ENCODE peak calls at places on chromosomes 7 and 10, in five cellular contexts. One of them, this sample, is unnamed.

GRCh38 chr10:35640951-35641429 is 1.1 kb downstream of the FZD8 start:
- DNase-seq in endodermal cell: peak
- DNase-seq in HL-60: peak
- DNase-seq in K562: no peak
- DNase-seq in fibroblast of lung: peak
- DNase-seq in this sample: peak

GRCh38 chr10:48449501-48450232 is 143.2 kb downstream of the MAPK8 start:
- DNase-seq in endodermal cell: no peak
- DNase-seq in fibroblast of lung: no peak
- DNase-seq in K562: no peak
- DNase-seq in HL-60: no peak
- DNase-seq in this sample: no peak

GRCh38 chr10:131979821-131980270 is 1.9 kb downstream of the BNIP3 start:
- DNase-seq in K562: peak
- DNase-seq in fibroblast of lung: peak
- DNase-seq in HL-60: no peak
- DNase-seq in endodermal cell: peak
- DNase-seq in this sample: no peak

GRCh38 chr10:35657621-35658020 is 15.5 kb upstream of the FZD8 start:
- DNase-seq in HL-60: no peak
- DNase-seq in K562: no peak
- DNase-seq in fibroblast of lung: no peak
- DNase-seq in endodermal cell: no peak
- DNase-seq in this sample: no peak

GRCh38 chr7:2688409-2689342 is 674 bp downstream of the AMZ1 start:
- DNase-seq in fibroblast of lung: no peak
- DNase-seq in K562: no peak
- DNase-seq in endodermal cell: peak
- DNase-seq in HL-60: no peak
- DNase-seq in this sample: no peak

GRCh38 chr7:77760809-77761453 is 37.3 kb downstream of the TMEM60 start:
- DNase-seq in endodermal cell: no peak
- DNase-seq in HL-60: no peak
- DNase-seq in fibroblast of lung: no peak
- DNase-seq in K562: no peak
- DNase-seq in this sample: no peak

GRCh38 chr7:128168667-128169210 is 72.3 kb upstream of the LEP start:
- DNase-seq in fibroblast of lung: peak
- DNase-seq in endodermal cell: peak
- DNase-seq in HL-60: no peak
- DNase-seq in K562: peak
- DNase-seq in this sample: no peak

GRCh38 chr10:128579280-128579679 is 453.1 kb upstream of the MKI67 start:
- DNase-seq in HL-60: no peak
- DNase-seq in endodermal cell: no peak
- DNase-seq in fibroblast of lung: no peak
- DNase-seq in K562: no peak
- DNase-seq in this sample: no peak

GRCh38 chr10:132236161-132236560 is 49.4 kb downstream of the DPYSL4 start:
- DNase-seq in endodermal cell: no peak
- DNase-seq in fibroblast of lung: no peak
- DNase-seq in HL-60: no peak
- DNase-seq in K562: no peak
- DNase-seq in this sample: no peak

GRCh38 chr7:44887293-44887692 is 2.0 kb upstream of the PURB start:
- DNase-seq in K562: no peak
- DNase-seq in HL-60: no peak
- DNase-seq in endodermal cell: no peak
- DNase-seq in fibroblast of lung: no peak
- DNase-seq in this sample: no peak

GRCh38 chr10:63516207-63516606 is 5.0 kb upstream of the REEP3 start:
- DNase-seq in HL-60: no peak
- DNase-seq in K562: no peak
- DNase-seq in endodermal cell: no peak
- DNase-seq in fibroblast of lung: no peak
- DNase-seq in this sample: no peak

GRCh38 chr10:89384474-89385324 is 6.8 kb downstream of the IFIT1B start:
- DNase-seq in K562: no peak
- DNase-seq in endodermal cell: no peak
- DNase-seq in fibroblast of lung: no peak
- DNase-seq in HL-60: no peak
- DNase-seq in this sample: no peak

GRCh38 chr7:74082770-74083116 is 861 bp upstream of the LIMK1 start:
- DNase-seq in fibroblast of lung: no peak
- DNase-seq in endodermal cell: no peak
- DNase-seq in HL-60: no peak
- DNase-seq in K562: no peak
- DNase-seq in this sample: no peak

GRCh38 chr7:74087791-74088453 is 4.3 kb downstream of the LIMK1 start:
- DNase-seq in K562: no peak
- DNase-seq in HL-60: no peak
- DNase-seq in fibroblast of lung: no peak
- DNase-seq in endodermal cell: no peak
- DNase-seq in this sample: no peak

GRCh38 chr7:74083928-74084721 is 521 bp downstream of the LIMK1 start:
- DNase-seq in fibroblast of lung: peak
- DNase-seq in endodermal cell: peak
- DNase-seq in HL-60: peak
- DNase-seq in K562: peak
- DNase-seq in this sample: no peak

GRCh38 chr7:74083117-74083876 is at the start of gene LIMK1:
- DNase-seq in fibroblast of lung: peak
- DNase-seq in K562: peak
- DNase-seq in endodermal cell: peak
- DNase-seq in HL-60: peak
- DNase-seq in this sample: peak

DNA sequence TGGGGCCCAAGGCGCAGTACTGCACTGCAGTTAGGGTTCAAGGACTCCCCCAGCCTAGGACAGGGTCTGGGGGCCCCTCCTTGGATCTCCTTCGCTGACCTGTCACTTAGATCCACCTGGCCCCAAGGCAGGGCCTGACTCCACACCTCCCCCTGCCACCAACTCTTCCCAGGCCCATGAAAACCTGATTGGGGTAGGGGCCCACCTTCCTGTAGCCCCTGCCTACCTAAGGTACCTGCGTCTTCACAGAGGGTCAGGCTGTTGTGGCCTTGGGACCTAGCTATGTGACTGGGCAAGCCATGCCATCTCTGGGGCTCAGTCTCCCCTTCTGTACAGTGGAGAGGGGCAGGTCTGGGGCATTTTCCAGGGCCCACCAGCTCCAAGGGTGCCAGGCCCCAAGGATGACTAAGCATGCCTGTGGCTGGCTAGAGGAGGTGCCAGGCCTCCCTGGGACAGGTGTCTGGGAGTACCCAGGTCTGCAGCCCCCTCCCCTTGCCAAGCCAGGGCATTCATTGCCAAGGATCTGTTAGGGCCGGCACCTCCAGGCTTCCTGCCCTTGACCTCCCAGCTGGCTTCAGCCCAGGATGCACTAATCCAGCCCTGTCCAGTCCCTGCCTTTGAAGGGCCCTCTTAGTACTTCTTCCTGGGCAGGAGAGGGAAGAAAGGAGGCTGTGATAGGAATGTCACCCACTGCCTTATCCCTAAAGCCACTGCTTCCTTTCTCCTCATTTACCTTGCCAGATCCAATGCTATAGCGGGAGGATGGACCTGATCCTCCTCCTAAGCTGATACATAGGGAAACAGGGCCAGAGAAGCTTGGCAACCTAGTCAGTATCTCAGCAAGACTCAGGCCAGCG is 1.3 kb downstream of the LIMK1 start:
- DNase-seq in fibroblast of lung: no peak
- DNase-seq in endodermal cell: no peak
- DNase-seq in HL-60: no peak
- DNase-seq in K562: peak
- DNase-seq in this sample: no peak
- H3K4me3 ChIP-seq in fibroblast of lung: peak
- H3K4me3 ChIP-seq in endodermal cell: peak
- H3K4me3 ChIP-seq in HL-60: peak
- H3K4me3 ChIP-seq in K562: peak
- H3K4me3 ChIP-seq in this sample: peak

GRCh38 chr10:13001887-13002212 is 337 bp upstream of the CCDC3 start:
- DNase-seq in endodermal cell: no peak
- DNase-seq in fibroblast of lung: no peak
- DNase-seq in HL-60: no peak
- DNase-seq in K562: no peak
- DNase-seq in this sample: no peak
- H3K4me3 ChIP-seq in endodermal cell: peak
- H3K4me3 ChIP-seq in fibroblast of lung: no peak
- H3K4me3 ChIP-seq in HL-60: no peak
- H3K4me3 ChIP-seq in K562: no peak
- H3K4me3 ChIP-seq in this sample: no peak

DNA sequence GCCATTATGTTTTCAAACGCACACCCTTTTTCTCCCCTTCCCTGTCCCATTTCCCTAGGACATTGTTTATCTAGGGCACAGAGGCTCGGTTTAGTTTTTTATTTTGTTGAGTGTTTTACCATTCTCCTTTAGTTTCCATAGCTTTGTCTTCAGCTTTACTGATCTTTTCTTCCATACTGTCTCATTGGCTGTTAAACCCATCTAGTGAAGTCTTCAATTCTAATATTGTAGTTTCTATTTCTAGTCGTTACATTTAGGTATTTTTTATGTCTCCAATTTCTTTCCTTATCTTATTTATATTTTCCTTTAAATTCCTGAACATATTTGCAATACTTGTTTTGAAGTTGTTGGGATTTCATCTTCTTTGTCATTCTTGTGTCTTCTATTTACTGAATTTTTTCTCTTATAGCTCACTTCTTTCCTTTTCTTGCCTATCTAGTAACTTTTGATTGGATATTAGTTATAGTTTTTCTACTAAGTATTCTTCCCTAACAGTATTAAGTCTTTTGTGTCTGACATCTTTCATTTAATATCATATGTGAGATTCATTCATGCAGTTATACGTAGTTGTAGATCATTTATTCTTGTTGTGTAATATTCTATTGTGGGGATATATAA is 41.0 kb upstream of the SH2D4B start:
- DNase-seq in fibroblast of lung: no peak
- DNase-seq in K562: no peak
- DNase-seq in HL-60: no peak
- DNase-seq in endodermal cell: no peak
- DNase-seq in this sample: no peak
- H3K4me3 ChIP-seq in fibroblast of lung: no peak
- H3K4me3 ChIP-seq in K562: no peak
- H3K4me3 ChIP-seq in HL-60: no peak
- H3K4me3 ChIP-seq in endodermal cell: no peak
- H3K4me3 ChIP-seq in this sample: no peak

DNA sequence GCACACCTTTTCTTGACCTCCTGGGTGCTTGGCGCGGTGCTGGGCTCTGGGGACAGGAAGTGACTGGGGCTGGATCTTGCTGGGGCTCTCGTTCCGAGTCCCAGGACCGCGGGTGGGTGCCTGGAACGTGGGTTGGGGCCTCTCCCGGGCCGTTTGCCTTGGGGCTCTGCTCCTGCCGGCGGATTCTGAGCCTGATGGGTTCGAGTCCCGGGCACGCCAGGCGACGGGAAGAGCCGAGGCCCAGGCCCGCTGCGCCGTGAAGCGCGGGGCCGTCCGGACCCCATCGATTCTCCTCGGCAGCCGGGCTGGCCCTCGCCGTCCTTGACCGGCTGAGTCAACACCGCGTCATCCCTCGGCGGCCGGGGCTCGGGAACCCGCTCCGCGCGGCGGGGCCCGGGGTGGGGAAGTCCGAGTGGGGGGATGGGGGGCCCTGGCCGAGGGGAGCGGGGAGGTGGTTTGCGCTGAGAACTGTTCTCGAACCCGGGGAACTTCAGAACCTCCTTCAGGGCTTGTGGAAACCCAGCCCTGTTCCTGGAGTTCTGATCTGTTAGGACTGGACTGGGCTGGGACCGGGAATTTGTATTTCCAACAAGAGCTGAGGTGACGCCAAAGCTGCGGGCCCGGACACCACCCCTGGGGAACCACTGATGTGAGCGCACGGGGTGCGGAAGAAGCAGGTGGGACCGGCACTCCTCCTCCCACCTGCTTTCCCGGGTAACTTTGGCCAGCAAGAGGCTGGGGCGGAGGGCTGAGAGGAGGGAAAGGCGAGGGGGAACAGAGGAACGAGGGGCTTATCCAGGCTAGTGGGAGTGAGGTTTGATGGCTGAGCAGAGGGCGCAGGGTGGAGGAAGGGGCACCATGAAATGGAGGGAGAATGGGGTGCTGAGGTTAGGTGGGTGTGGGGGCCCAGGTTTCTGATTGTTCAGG is 6.2 kb downstream of the HHEX start:
- DNase-seq in endodermal cell: peak
- DNase-seq in K562: peak
- DNase-seq in fibroblast of lung: peak
- DNase-seq in HL-60: no peak
- DNase-seq in this sample: no peak
- H3K4me3 ChIP-seq in endodermal cell: peak
- H3K4me3 ChIP-seq in K562: peak
- H3K4me3 ChIP-seq in fibroblast of lung: peak
- H3K4me3 ChIP-seq in HL-60: no peak
- H3K4me3 ChIP-seq in this sample: no peak